ENCODE peak calls at places on chromosome 13, in eight cellular contexts. N is hepatocyte, A is cardiac muscle cell, Z is left ventricle myocardium inferior, S is upper lobe of left lung, B is IMR-90, H is thoracic aorta, L is tibial nerve. P is an unnamed sample.
A peak's percentile ranks its signal among the peaks of the same experiment; 100 is the strongest.

GRCh38 chr13:28248080-28248479 is 109.7 kb downstream of the PAN3 start:
- DNase-seq in Z (no peak), N (no peak), S (no peak), H (no peak), L (no peak), B (no peak), A (no peak), P (no peak)

GRCh38 chr13:50406831-50407230 is 391.6 kb downstream of the KCNRG start:
- DNase-seq in N (no peak), B (no peak), A (no peak), H (no peak), L (no peak), Z (no peak), S (no peak), P (no peak)

GRCh38 chr13:79874396-79875360 is 393.7 kb downstream of the NDFIP2 start:
- DNase-seq in Z (no peak), L (no peak), A (no peak), B (peak; percentile 48), N (no peak), S (no peak), H (no peak), P (no peak)

GRCh38 chr13:114226699-114227323 is 7.9 kb upstream of the CDC16 start:
- DNase-seq in N (peak; percentile 91), B (peak; percentile 79), L (peak; percentile 95), A (peak; percentile 86), H (peak; percentile 77), S (peak; percentile 88), Z (peak; percentile 82), P (peak; percentile 86)

GRCh38 chr13:113535381-113535781 is 44.9 kb upstream of the DCUN1D2 start:
- DNase-seq in H (no peak), L (no peak), Z (no peak), A (no peak), B (no peak), S (no peak), N (no peak), P (no peak)

GRCh38 chr13:46553521-46553885 is 533 bp downstream of the LRCH1 start:
- DNase-seq in B (no peak), Z (no peak), N (no peak), A (no peak), S (no peak), L (peak; percentile 16), H (no peak), P (no peak)

GRCh38 chr13:75383064-75383715 is 98.8 kb downstream of the TBC1D4 start:
- DNase-seq in A (no peak), Z (no peak), B (no peak), N (no peak), S (no peak), L (no peak), H (no peak), P (no peak)

GRCh38 chr13:106286811-106287210 is 248.7 kb downstream of the EFNB2 start:
- DNase-seq in B (no peak), H (no peak), L (no peak), S (no peak), N (no peak), A (no peak), Z (no peak), P (no peak)

GRCh38 chr13:107271226-107271625 is 703.3 kb upstream of the ARGLU1 start:
- DNase-seq in H (no peak), Z (no peak), S (no peak), N (no peak), A (peak; percentile 79), B (peak; percentile 50), L (no peak), P (no peak)

GRCh38 chr13:44273991-44274810 is 99.4 kb upstream of the SERP2 start:
- DNase-seq in S (no peak), L (no peak), Z (no peak), H (no peak), B (peak; percentile 77), A (peak; percentile 52), N (peak; percentile 34), P (no peak)

GRCh38 chr13:54357284-54357933 is 1328.8 kb downstream of the OLFM4 start:
- DNase-seq in H (no peak), L (no peak), A (no peak), Z (no peak), B (no peak), S (no peak), N (no peak), P (no peak)

GRCh38 chr13:73809561-73809960 is 324.6 kb downstream of the KLF12 start:
- DNase-seq in B (peak; percentile 87), Z (no peak), S (no peak), H (no peak), N (no peak), A (peak; percentile 8), L (no peak), P (no peak)

GRCh38 chr13:113945857-113946408 is 27.9 kb downstream of the C13orf46 start:
- DNase-seq in L (no peak), B (no peak), S (no peak), A (no peak), H (peak; percentile 1), Z (no peak), N (no peak), P (no peak)

GRCh38 chr13:69567514-69567913 is 540.1 kb upstream of the ATXN8OS start:
- DNase-seq in L (no peak), B (no peak), A (no peak), N (no peak), H (no peak), Z (no peak), S (no peak), P (no peak)

GRCh38 chr13:69566104-69566716 is 541.4 kb upstream of the ATXN8OS start:
- DNase-seq in Z (no peak), B (no peak), A (no peak), N (no peak), S (no peak), H (no peak), L (no peak), P (no peak)

DNA sequence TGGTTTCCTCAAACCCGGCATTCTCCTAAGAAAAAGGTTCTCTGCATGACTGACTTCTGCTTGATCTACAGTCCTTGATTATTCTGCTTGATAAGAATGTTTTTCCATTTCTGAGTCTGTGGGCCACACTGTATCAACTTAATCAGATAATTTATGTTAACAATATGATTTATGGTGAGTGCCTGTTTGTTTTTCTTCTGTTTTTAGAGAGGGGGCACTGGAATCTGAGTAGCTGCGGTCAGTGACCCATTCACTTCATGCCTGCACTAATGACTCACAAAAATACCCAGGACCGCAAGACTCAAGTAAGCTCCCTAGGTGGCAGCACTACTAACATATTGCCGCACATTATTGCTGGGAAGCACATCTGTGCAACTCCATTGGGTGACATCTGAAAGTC is 542.3 kb upstream of the ATXN8OS start:
- DNase-seq in A (peak; percentile 0), B (no peak), H (no peak), L (no peak), N (peak; percentile 32), S (no peak), Z (no peak), P (no peak)
- TF ChIP-seq CTCF in A (no peak), B (no peak), H (no peak), L (no peak), N (peak; percentile 26), S (no peak), Z (no peak), P (no peak)

GRCh38 chr13:27182844-27183497 is 11.4 kb upstream of the USP12 start:
- DNase-seq in N (peak; percentile 52), A (peak; percentile 79), H (peak; percentile 66), S (peak; percentile 56), B (peak; percentile 95), L (peak; percentile 28), Z (peak; percentile 58), P (peak; percentile 41)
- H3K27ac ChIP-seq in N (no peak overlapping the region), A (peak overlapping the region; percentile 22), H (no peak overlapping the region), S (no peak overlapping the region), B (peak overlapping the region; percentile 58), L (no peak overlapping the region), Z (peak overlapping the region; percentile 48), P (no peak overlapping the region)

GRCh38 chr13:48731957-48732569 is 78.3 kb downstream of the CYSLTR2 start:
- DNase-seq in H (no peak), Z (peak; percentile 39), A (peak; percentile 52), L (peak; percentile 29), S (peak; percentile 43), N (peak; percentile 64), B (no peak), P (no peak)
- TF ChIP-seq CTCF in H (no peak), Z (peak; percentile 67), A (peak; percentile 70), L (peak; percentile 62), S (peak; percentile 55), N (peak; percentile 65), B (peak; percentile 27), P (peak; percentile 71)

DNA sequence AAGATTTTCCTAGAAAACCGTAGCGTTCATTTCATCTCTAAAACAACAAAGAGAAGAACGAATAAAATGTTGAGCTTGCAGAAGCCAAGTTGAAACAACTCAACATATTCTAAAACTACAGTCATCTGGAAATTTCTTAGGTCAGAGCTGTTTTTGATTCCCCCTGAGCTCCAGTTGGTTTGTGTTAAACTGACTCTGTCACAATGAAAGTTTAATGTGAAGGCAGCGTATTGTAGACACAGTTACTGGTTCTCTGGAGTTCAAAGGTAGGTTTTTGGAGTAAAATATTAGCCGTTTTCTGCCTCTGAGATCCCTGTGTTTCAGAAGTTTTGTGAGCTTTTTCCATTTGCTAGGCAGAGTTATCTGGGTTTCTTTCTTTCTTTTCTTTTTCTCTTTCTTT is 2.2 kb downstream of the ARHGEF7 start:
- DNase-seq in Z (no peak), N (no peak), H (no peak), A (no peak), B (no peak), L (no peak), S (no peak), P (no peak)
- H3K27ac ChIP-seq in Z (peak overlapping the region; percentile 92), N (peak overlapping the region; percentile 95), H (peak overlapping the region; percentile 73), A (no peak overlapping the region), B (no peak overlapping the region), L (no peak overlapping the region), S (no peak overlapping the region), P (no peak overlapping the region)

DNA sequence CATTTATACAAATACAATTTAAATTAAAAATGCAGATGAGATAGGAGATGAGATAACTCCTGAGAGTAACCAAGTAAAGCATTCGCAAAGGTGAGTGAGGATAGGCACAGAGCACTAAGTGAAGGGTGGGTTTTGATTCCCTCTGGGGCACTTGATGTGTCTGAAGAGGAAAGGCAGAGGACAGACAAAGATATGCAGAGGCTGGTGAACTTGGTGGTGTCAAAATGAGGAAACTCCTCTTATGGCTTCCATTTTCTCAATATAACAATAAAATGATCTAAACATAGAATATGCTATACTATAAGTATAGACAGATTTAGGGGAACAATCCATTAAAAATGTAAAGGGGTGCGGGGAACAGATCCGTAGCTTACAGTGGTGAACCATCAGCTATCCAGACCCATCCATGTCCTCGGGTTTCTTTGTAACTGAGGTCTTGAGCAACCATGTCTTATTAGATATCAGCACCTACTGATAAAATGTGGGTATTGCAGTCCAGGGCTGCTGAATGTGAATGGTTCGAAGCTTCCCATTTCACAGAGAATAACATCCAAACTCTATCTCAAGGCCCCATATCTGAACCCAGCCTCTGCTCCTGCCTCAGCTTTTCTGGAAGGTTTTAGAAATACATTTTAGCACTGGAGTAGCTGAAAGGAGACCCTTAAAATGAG is 73.9 kb upstream of the SLC10A2 start:
- DNase-seq in L (peak; percentile 63), S (no peak), Z (no peak), N (peak; percentile 41), A (peak; percentile 8), H (no peak), B (no peak), P (no peak)
- TF ChIP-seq CTCF in L (peak; percentile 57), S (no peak), Z (peak; percentile 62), N (peak; percentile 54), A (peak; percentile 20), H (no peak), B (no peak), P (peak; percentile 45)

GRCh38 chr13:36096411-36097184 is 34.6 kb downstream of the DCLK1 start:
- DNase-seq in A (peak; percentile 61), B (no peak), S (no peak), Z (no peak), L (no peak), N (peak; percentile 11), H (no peak), P (no peak)
- H3K27ac ChIP-seq in A (no peak overlapping the region), B (no peak overlapping the region), S (no peak overlapping the region), Z (peak overlapping the region; percentile 10), L (no peak overlapping the region), N (no peak overlapping the region), H (no peak overlapping the region), P (no peak overlapping the region)